ENCODE peak calls at places on chromosomes 12 and 14, in eight cellular contexts. M is CD8-positive, alpha-beta T cell; B is T-helper 1 cell; E is NCI-H1105; Q is ELR; A is stimulated activated CD4-positive, alpha-beta T cell treated with anti-CD3 and anti-CD28 coated beads, Interleukin-2, amount 100 ng/mL, for 48 hours; R is sciatic nerve; S is GM23248. K is an unnamed sample.

GRCh38 chr14:30362369-30363218 is 196.4 kb upstream of the G2E3 start:
- DNase-seq in M (no peak), B (no peak), E (no peak), Q (no peak), A (no peak), R (no peak), S (no peak), K (no peak)

GRCh38 chr12:77047341-77048202 is 17.8 kb downstream of the E2F7 start:
- DNase-seq in M (no peak), B (no peak), E (no peak), Q (peak), A (no peak), R (no peak), S (peak), K (peak)

GRCh38 chr14:35279369-35279768 is 12.8 kb upstream of the PSMA6 start:
- DNase-seq in M (no peak), B (no peak), E (no peak), Q (no peak), A (no peak), R (no peak), S (no peak), K (no peak)

GRCh38 chr14:74929242-74929641 is 6.2 kb upstream of the RPS6KL1 start:
- DNase-seq in M (no peak), B (no peak), E (no peak), Q (no peak), A (no peak), R (no peak), S (no peak), K (no peak)

GRCh38 chr14:18660585-18660922 is 59.6 kb downstream of the OR11H12 start:
- DNase-seq in M (no peak), B (no peak), E (no peak), Q (no peak), A (no peak), R (no peak), S (no peak), K (no peak)

GRCh38 chr12:51442324-51442723 is 17.7 kb downstream of the SLC4A8 start:
- DNase-seq in M (no peak), B (no peak), E (no peak), Q (no peak), A (no peak), R (no peak), S (peak), K (peak)

GRCh38 chr14:30921305-30921704 is 46.9 kb downstream of the COCH start:
- DNase-seq in M (no peak), B (no peak), E (no peak), Q (peak), A (no peak), R (no peak), S (peak), K (peak)

GRCh38 chr14:53408175-53408879 is 255.2 kb upstream of the DDHD1 start:
- DNase-seq in M (no peak), B (no peak), E (no peak), Q (no peak), A (no peak), R (no peak), S (no peak), K (no peak)

GRCh38 chr12:48023386-48023785 is 19.1 kb upstream of the COL2A1 start:
- DNase-seq in M (no peak), B (no peak), E (no peak), Q (no peak), A (no peak), R (no peak), S (no peak), K (no peak)